ENCODE peak calls at places on chromosomes 3 and 15, in seven cellular contexts. N is iPS-NIHi11; O is cardiac muscle cell; S is A172; J is neural crest cell; F is KG1; Q is stimulated activated CD8-positive, alpha-beta memory T cell treated with anti-CD3 and anti-CD28 coated beads, Interleukin-7, amount 100 ng/mL, for 24 hours. H is an unnamed sample.

GRCh38 chr15:69080203-69080957 is 65.9 kb downstream of the NOX5 start:
- DNase-seq in N (peak), O (peak), S (no peak), J (no peak), F (no peak), Q (no peak), H (no peak)

GRCh38 chr15:55915221-55915620 is 78.2 kb downstream of the NEDD4 start:
- DNase-seq in N (no peak), O (peak), S (peak), J (no peak), F (no peak), Q (no peak), H (no peak)

GRCh38 chr3:188176476-188176875 is 22.5 kb downstream of the LPP start:
- DNase-seq in N (no peak), O (no peak), S (no peak), J (no peak), F (no peak), Q (no peak), H (no peak)

GRCh38 chr3:172321035-172321434 is 127.2 kb downstream of the GHSR start:
- DNase-seq in N (no peak), O (peak), S (no peak), J (no peak), F (no peak), Q (no peak), H (no peak)

GRCh38 chr3:150825192-150825915 is 62.4 kb upstream of the SIAH2 start:
- DNase-seq in N (no peak), O (no peak), S (no peak), J (no peak), F (no peak), Q (no peak), H (no peak)

GRCh38 chr3:52440249-52440551 is 4.7 kb downstream of the SEMA3G start:
- DNase-seq in N (no peak), O (no peak), S (no peak), J (no peak), F (no peak), Q (no peak), H (no peak)

GRCh38 chr3:59512066-59512465 is 462.2 kb upstream of the CFAP20DC start:
- DNase-seq in N (no peak), O (no peak), S (no peak), J (no peak), F (no peak), Q (no peak), H (no peak)

GRCh38 chr3:64321747-64322146 is 96.5 kb upstream of the PRICKLE2 start:
- DNase-seq in N (no peak), O (peak), S (peak), J (no peak), F (no peak), Q (no peak), H (no peak)

GRCh38 chr15:90860450-90860849 is 7.9 kb upstream of the FURIN start:
- DNase-seq in N (no peak), O (no peak), S (no peak), J (no peak), F (no peak), Q (no peak), H (no peak)

GRCh38 chr15:81784751-81785150 is 261.1 kb downstream of the MEX3B start:
- DNase-seq in N (no peak), O (no peak), S (no peak), J (no peak), F (no peak), Q (no peak), H (no peak)

GRCh38 chr3:189269356-189269755 is 97.6 kb downstream of the TPRG1 start:
- DNase-seq in N (no peak), O (peak), S (no peak), J (no peak), F (no peak), Q (no peak), H (no peak)

GRCh38 chr3:123624302-123624701 is 39.4 kb upstream of the HACD2 start:
- DNase-seq in N (no peak), O (no peak), S (no peak), J (no peak), F (no peak), Q (no peak), H (no peak)

GRCh38 chr3:114484895-114485294 is 191.1 kb downstream of the TIGIT start:
- DNase-seq in N (no peak), O (no peak), S (no peak), J (no peak), F (no peak), Q (no peak), H (no peak)

GRCh38 chr3:44045476-44046275 is 196.0 kb upstream of the TOPAZ1 start:
- DNase-seq in N (no peak), O (no peak), S (peak), J (no peak), F (peak), Q (no peak), H (no peak)

GRCh38 chr3:97839944-97840343 is 18.1 kb downstream of the CRYBG3 start:
- DNase-seq in N (no peak), O (no peak), S (no peak), J (no peak), F (no peak), Q (no peak), H (no peak)

GRCh38 chr3:151467069-151467468 is 6.2 kb upstream of the IGSF10 start:
- DNase-seq in N (no peak), O (no peak), S (no peak), J (no peak), F (no peak), Q (no peak), H (no peak)

GRCh38 chr15:44215594-44215993 is 20.5 kb upstream of the FRMD5 start:
- DNase-seq in N (no peak), O (peak), S (peak), J (no peak), F (no peak), Q (no peak), H (no peak)

GRCh38 chr3:126982125-126982521 is 792 bp upstream of the PLXNA1 start:
- DNase-seq in N (no peak), O (peak), S (peak), J (no peak), F (peak), Q (peak), H (no peak)

GRCh38 chr15:84034831-84035753 is 200.5 kb upstream of the GOLGA6L4 start:
- DNase-seq in N (peak), O (peak), S (peak), J (no peak), F (no peak), Q (no peak), H (no peak)

GRCh38 chr3:188153498-188153948 is 434 bp upstream of the LPP start:
- DNase-seq in N (peak), O (peak), S (peak), J (peak), F (no peak), Q (no peak), H (peak)

GRCh38 chr15:67941643-67942315 is 101.9 kb upstream of the RNU6-1 start:
- DNase-seq in N (peak), O (peak), S (peak), J (no peak), F (no peak), Q (no peak), H (no peak)

GRCh38 chr3:31908391-31909097 is 72.5 kb downstream of the OSBPL10 start:
- DNase-seq in N (no peak), O (no peak), S (no peak), J (no peak), F (no peak), Q (no peak), H (no peak)

GRCh38 chr15:42184736-42185135 is 23.4 kb downstream of the VPS39 start:
- DNase-seq in N (no peak), O (no peak), S (no peak), J (no peak), F (no peak), Q (no peak), H (no peak)

GRCh38 chr3:180340395-180340794 is 261.6 kb upstream of the TTC14 start:
- DNase-seq in N (no peak), O (no peak), S (no peak), J (no peak), F (no peak), Q (no peak), H (no peak)

GRCh38 chr3:76958231-76958630 is 81.7 kb upstream of the ROBO2 start:
- DNase-seq in N (no peak), O (no peak), S (no peak), J (no peak), F (no peak), Q (no peak), H (no peak)

GRCh38 chr3:86923071-86923476 is 67.9 kb downstream of the VGLL3 start:
- DNase-seq in N (no peak), O (peak), S (no peak), J (no peak), F (no peak), Q (no peak), H (no peak)

GRCh38 chr3:13537926-13538325 is 11.0 kb upstream of the FBLN2 start:
- DNase-seq in N (no peak), O (peak), S (peak), J (no peak), F (no peak), Q (no peak), H (peak)

GRCh38 chr3:59374812-59375211 is 325.0 kb upstream of the CFAP20DC start:
- DNase-seq in N (peak), O (no peak), S (no peak), J (peak), F (no peak), Q (no peak), H (no peak)

GRCh38 chr15:56943398-56943797 is 25.0 kb downstream of the TCF12 start:
- DNase-seq in N (no peak), O (peak), S (no peak), J (no peak), F (no peak), Q (no peak), H (no peak)

GRCh38 chr3:10371167-10371566 is 50.3 kb upstream of the SEC13 start:
- DNase-seq in N (no peak), O (peak), S (peak), J (no peak), F (no peak), Q (no peak), H (no peak)

GRCh38 chr15:31304736-31305365 is 21.8 kb upstream of the KLF13 start:
- DNase-seq in N (no peak), O (no peak), S (no peak), J (no peak), F (no peak), Q (no peak), H (no peak)

GRCh38 chr15:80561500-80561899 is 133.6 kb upstream of the ABHD17C start:
- DNase-seq in N (no peak), O (peak), S (no peak), J (no peak), F (no peak), Q (no peak), H (no peak)

GRCh38 chr3:179945569-179945968 is 91.2 kb downstream of the PEX5L start:
- DNase-seq in N (no peak), O (no peak), S (no peak), J (no peak), F (no peak), Q (no peak), H (no peak)

GRCh38 chr15:89057506-89058133 is 30.6 kb upstream of the ABHD2 start:
- DNase-seq in N (peak), O (peak), S (peak), J (peak), F (peak), Q (peak), H (peak)

GRCh38 chr3:100665230-100665629 is 44.1 kb upstream of the TFG start:
- DNase-seq in N (no peak), O (peak), S (peak), J (no peak), F (no peak), Q (no peak), H (no peak)

GRCh38 chr15:40103124-40103858 is 5.4 kb downstream of the BMF start:
- DNase-seq in N (peak), O (peak), S (peak), J (no peak), F (no peak), Q (no peak), H (no peak)

GRCh38 chr3:122745365-122746021 is 48.1 kb downstream of the HSPBAP1 start:
- DNase-seq in N (no peak), O (peak), S (peak), J (no peak), F (no peak), Q (no peak), H (no peak)

GRCh38 chr3:36813320-36813719 is 49.0 kb upstream of the DCLK3 start:
- DNase-seq in N (no peak), O (no peak), S (no peak), J (no peak), F (no peak), Q (no peak), H (no peak)

GRCh38 chr15:88646088-88646405 is 7.2 kb downstream of the ISG20 start:
- DNase-seq in N (no peak), O (no peak), S (no peak), J (no peak), F (no peak), Q (no peak), H (no peak)

GRCh38 chr3:152973575-152973974 is 138.6 kb downstream of the P2RY1 start:
- DNase-seq in N (no peak), O (no peak), S (no peak), J (no peak), F (no peak), Q (no peak), H (no peak)